ENCODE peak calls at places on chromosomes 3 and 15, in ten cellular contexts. U is colonic mucosa; J is RWPE2; A is CD8-positive, alpha-beta memory T cell; X is neural progenitor cell; F is cardiac muscle cell; Q is heart left ventricle; W is left ventricle myocardium inferior; L is small intestine; E is mammary epithelial cell. H is an unnamed sample.

GRCh38 chr3:113746955-113747718 is at the start of gene ATP6V1A:
- DNase-seq in U (peak; percentile 85), J (peak; percentile 64), A (peak; percentile 1), X (peak; percentile 81), F (no peak), Q (peak; percentile 77), W (peak; percentile 63), L (peak; percentile 33), E (no peak), H (peak; percentile 7)

GRCh38 chr15:40115670-40116093 is 7.0 kb upstream of the BMF start:
- DNase-seq in U (no peak), J (no peak), A (no peak), X (no peak), F (peak; percentile 49), Q (peak; percentile 71), W (no peak), L (no peak), E (peak; percentile 42), H (peak; percentile 25)

GRCh38 chr15:23039917-23040281 is 530 bp upstream of the TUBGCP5 start:
- DNase-seq in U (no peak), J (no peak), A (no peak), X (no peak), F (no peak), Q (no peak), W (no peak), L (no peak), E (no peak), H (no peak)

GRCh38 chr15:67120839-67121540 is 55.6 kb downstream of the SMAD3 start:
- DNase-seq in U (peak; percentile 84), J (peak; percentile 94), A (peak; percentile 88), X (no peak), F (peak; percentile 93), Q (peak; percentile 91), W (peak; percentile 91), L (peak; percentile 64), E (peak; percentile 88), H (peak; percentile 79)

GRCh38 chr3:79724206-79724605 is 43.6 kb downstream of the ROBO1 start:
- DNase-seq in U (no peak), J (no peak), A (no peak), X (peak; percentile 46), F (no peak), Q (no peak), W (no peak), L (no peak), E (no peak), H (no peak)

GRCh38 chr3:162512488-162512887 is 1015.9 kb downstream of the OTOL1 start:
- DNase-seq in U (no peak), J (no peak), A (no peak), X (no peak), F (no peak), Q (no peak), W (no peak), L (no peak), E (no peak), H (no peak)

GRCh38 chr3:139732729-139733128 is 55.0 kb upstream of the NMNAT3 start:
- DNase-seq in U (no peak), J (no peak), A (no peak), X (no peak), F (no peak), Q (no peak), W (no peak), L (no peak), E (no peak), H (peak; percentile 40)

GRCh38 chr15:48505067-48505466 is 140.4 kb downstream of the FBN1 start:
- DNase-seq in U (no peak), J (no peak), A (no peak), X (no peak), F (no peak), Q (no peak), W (no peak), L (no peak), E (no peak), H (no peak)

GRCh38 chr3:13164893-13165492 is 91.8 kb upstream of the IQSEC1 start:
- DNase-seq in U (no peak), J (no peak), A (no peak), X (no peak), F (no peak), Q (no peak), W (no peak), L (no peak), E (no peak), H (no peak)

GRCh38 chr15:41581110-41581509 is 22.1 kb downstream of the TYRO3 start:
- DNase-seq in U (no peak), J (no peak), A (no peak), X (no peak), F (peak; percentile 23), Q (no peak), W (no peak), L (peak; percentile 18), E (peak; percentile 28), H (peak; percentile 47)

GRCh38 chr3:71486831-71487230 is 96.7 kb downstream of the FOXP1 start:
- DNase-seq in U (no peak), J (no peak), A (no peak), X (no peak), F (no peak), Q (no peak), W (no peak), L (no peak), E (no peak), H (no peak)

GRCh38 chr3:55426486-55426885 is 60.6 kb downstream of the WNT5A start:
- DNase-seq in U (no peak), J (no peak), A (no peak), X (no peak), F (no peak), Q (no peak), W (no peak), L (no peak), E (no peak), H (no peak)

GRCh38 chr15:47432831-47433230 is 284.5 kb upstream of the SEMA6D start:
- DNase-seq in U (no peak), J (no peak), A (no peak), X (no peak), F (no peak), Q (no peak), W (no peak), L (no peak), E (no peak), H (no peak)

GRCh38 chr3:133037440-133037839 is 751 bp upstream of the TMEM108 start:
- DNase-seq in U (no peak), J (no peak), A (no peak), X (no peak), F (no peak), Q (no peak), W (no peak), L (no peak), E (no peak), H (no peak)

GRCh38 chr3:99751649-99752048 is 66.0 kb upstream of the CMSS1 start:
- DNase-seq in U (no peak), J (no peak), A (no peak), X (no peak), F (peak; percentile 80), Q (no peak), W (no peak), L (no peak), E (peak; percentile 71), H (peak; percentile 86)

GRCh38 chr15:70309035-70309434 is 211.3 kb upstream of the TLE3 start:
- DNase-seq in U (no peak), J (no peak), A (no peak), X (no peak), F (no peak), Q (no peak), W (no peak), L (no peak), E (no peak), H (no peak)
- H3K4me3 ChIP-seq in U (no peak overlapping the region), J (no peak overlapping the region), A (no peak overlapping the region), X (no peak overlapping the region), F (no peak overlapping the region), Q (no peak overlapping the region), W (no peak overlapping the region), L (no peak overlapping the region), E (no peak overlapping the region), H (no peak overlapping the region)

GRCh38 chr15:43800286-43801136 is at the start of gene HYPK:
- DNase-seq in U (peak; percentile 96), J (peak; percentile 96), A (peak; percentile 88), X (peak; percentile 86), F (peak; percentile 93), Q (peak; percentile 96), W (peak; percentile 95), L (peak; percentile 92), E (peak; percentile 77), H (peak; percentile 82)
- H3K36me3 ChIP-seq in U (peaks cover 6% of the 10 kb centered on the region), J (peaks cover 78% of the 10 kb centered on the region), A (peaks cover 34% of the 10 kb centered on the region), X (no peaks in the 10 kb centered on the region), F (peaks cover 28% of the 10 kb centered on the region), Q (peaks cover 85% of the 10 kb centered on the region), W (peaks cover 71% of the 10 kb centered on the region), L (peaks cover 7% of the 10 kb centered on the region), E (peaks cover 24% of the 10 kb centered on the region), H (peaks cover 13% of the 10 kb centered on the region)

GRCh38 chr3:8501388-8502131 is at the start of gene LMCD1:
- DNase-seq in U (peak; percentile 95), J (peak; percentile 93), A (peak; percentile 79), X (peak; percentile 97), F (peak; percentile 98), Q (peak; percentile 98), W (peak; percentile 96), L (peak; percentile 94), E (peak; percentile 95), H (peak; percentile 91)
- H3K4me3 ChIP-seq in U (peak within 1 kb of the TSS; percentile 44), J (peak within 1 kb of the TSS; percentile 35), A (peak within 1 kb of the TSS; percentile 54), X (peak within 1 kb of the TSS; percentile 46), F (peak within 1 kb of the TSS; percentile 17), Q (peak within 1 kb of the TSS; percentile 61), W (peak within 1 kb of the TSS; percentile 67), L (peak within 1 kb of the TSS; percentile 9), E (peak within 1 kb of the TSS; percentile 49), H (peak within 1 kb of the TSS; percentile 43)

GRCh38 chr15:90479656-90480055 is 50.1 kb upstream of the CRTC3 start:
- DNase-seq in U (no peak), J (peak; percentile 90), A (no peak), X (no peak), F (peak; percentile 46), Q (no peak), W (no peak), L (no peak), E (peak; percentile 91), H (peak; percentile 79)

GRCh38 chr15:90482124-90483011 is 47.4 kb upstream of the CRTC3 start:
- DNase-seq in U (peak; percentile 52), J (no peak), A (peak; percentile 18), X (peak; percentile 59), F (peak; percentile 79), Q (no peak), W (no peak), L (peak; percentile 55), E (no peak), H (no peak)

GRCh38 chr15:90481023-90481422 is 48.7 kb upstream of the CRTC3 start:
- DNase-seq in U (no peak), J (no peak), A (no peak), X (no peak), F (peak; percentile 48), Q (no peak), W (no peak), L (peak; percentile 31), E (no peak), H (no peak)

GRCh38 chr15:90483640-90484039 is 46.1 kb upstream of the CRTC3 start:
- DNase-seq in U (no peak), J (no peak), A (no peak), X (no peak), F (no peak), Q (no peak), W (no peak), L (no peak), E (no peak), H (no peak)

GRCh38 chr15:90483012-90483307 is 46.8 kb upstream of the CRTC3 start:
- DNase-seq in U (no peak), J (no peak), A (no peak), X (no peak), F (no peak), Q (no peak), W (no peak), L (no peak), E (no peak), H (no peak)
- H3K36me3 ChIP-seq in U (peaks cover 33% of the 10 kb centered on the region), J (peaks cover 93% of the 10 kb centered on the region), A (peaks cover 66% of the 10 kb centered on the region), X (no peaks in the 10 kb centered on the region), F (peaks cover 22% of the 10 kb centered on the region), Q (peaks cover 100% of the 10 kb centered on the region), W (peaks cover 96% of the 10 kb centered on the region), L (peaks cover 18% of the 10 kb centered on the region), E (peaks cover 42% of the 10 kb centered on the region), H (peaks cover 34% of the 10 kb centered on the region)

H was measured in bronchial epithelial cell.